ENCODE peak calls at places on chromosome 10, in nine cellular contexts. Q is left lung; W is tibial nerve; L is stimulated activated naive CD4-positive, alpha-beta T cell treated with Interleukin-2 at 50 U/mL for 16 hours; G is MG63; X is fibroblast of lung; T is cardiac fibroblast; U is heart left ventricle; N is OCI-LY7. I is an unnamed sample.

GRCh38 chr10:130689743-130690626 is 553.8 kb downstream of the GLRX3 start:
- DNase-seq in Q (no peak), W (no peak), L (no peak), G (no peak), X (no peak), T (no peak), U (no peak), N (no peak), I (peak; percentile 21)

GRCh38 chr10:78382047-78382446 is 348.4 kb downstream of the RPS24 start:
- DNase-seq in Q (no peak), W (no peak), L (no peak), G (no peak), X (no peak), T (no peak), U (no peak), N (no peak), I (no peak)

GRCh38 chr10:32961892-32962369 is 3.9 kb upstream of the ITGB1 start:
- DNase-seq in Q (no peak), W (no peak), L (no peak), G (no peak), X (peak; percentile 94), T (peak; percentile 91), U (no peak), N (peak; percentile 58), I (no peak)

GRCh38 chr10:17438583-17438982 is 15.8 kb downstream of the ST8SIA6 start:
- DNase-seq in Q (no peak), W (no peak), L (no peak), G (no peak), X (no peak), T (no peak), U (no peak), N (no peak), I (no peak)

GRCh38 chr10:20582041-20582440 is 315.1 kb downstream of the NEBL start:
- DNase-seq in Q (no peak), W (no peak), L (no peak), G (no peak), X (no peak), T (no peak), U (no peak), N (no peak), I (no peak)

GRCh38 chr10:13346280-13346819 is 1.7 kb downstream of the SEPHS1 start:
- DNase-seq in Q (no peak), W (peak; percentile 48), L (no peak), G (peak; percentile 37), X (peak; percentile 66), T (peak; percentile 59), U (no peak), N (no peak), I (peak; percentile 53)

GRCh38 chr10:84665883-84666463 is 337.6 kb downstream of the CCSER2 start:
- DNase-seq in Q (no peak), W (no peak), L (no peak), G (peak; percentile 7), X (no peak), T (no peak), U (no peak), N (peak; percentile 49), I (peak; percentile 43)

GRCh38 chr10:63976538-63976937 is 455.3 kb downstream of the REEP3 start:
- DNase-seq in Q (no peak), W (peak; percentile 19), L (no peak), G (peak; percentile 14), X (peak; percentile 1), T (peak; percentile 27), U (no peak), N (peak; percentile 37), I (peak; percentile 82)

GRCh38 chr10:104868231-104868630 is 227.1 kb downstream of the SORCS3 start:
- DNase-seq in Q (no peak), W (no peak), L (no peak), G (no peak), X (no peak), T (no peak), U (no peak), N (no peak), I (no peak)

GRCh38 chr10:89301231-89301630 is 615 bp upstream of the IFIT2 start:
- DNase-seq in Q (no peak), W (peak; percentile 51), L (no peak), G (no peak), X (peak; percentile 53), T (peak; percentile 69), U (no peak), N (peak; percentile 27), I (peak; percentile 38)

GRCh38 chr10:81876253-81876731 is 1.3 kb downstream of the NRG3 start:
- DNase-seq in Q (no peak), W (no peak), L (no peak), G (no peak), X (no peak), T (no peak), U (no peak), N (no peak), I (no peak)

GRCh38 chr10:14617125-14617524 is 157.6 kb downstream of the FAM107B start:
- DNase-seq in Q (no peak), W (no peak), L (no peak), G (no peak), X (no peak), T (no peak), U (no peak), N (peak; percentile 45), I (no peak)

GRCh38 chr10:71239946-71240795 is 27.8 kb downstream of the UNC5B start:
- DNase-seq in Q (no peak), W (no peak), L (no peak), G (no peak), X (no peak), T (no peak), U (no peak), N (peak; percentile 6), I (no peak)

GRCh38 chr10:124551755-124552154 is 90.1 kb downstream of the LHPP start:
- DNase-seq in Q (no peak), W (no peak), L (no peak), G (no peak), X (no peak), T (no peak), U (no peak), N (no peak), I (no peak)

GRCh38 chr10:97572214-97572989 is at the start of gene ANKRD2:
- DNase-seq in Q (peak; percentile 81), W (peak; percentile 76), L (no peak), G (peak; percentile 63), X (peak; percentile 64), T (peak; percentile 85), U (peak; percentile 85), N (peak; percentile 74), I (peak; percentile 84)

GRCh38 chr10:47043928-47044544 is 132.8 kb downstream of the PTPN20 start:
- DNase-seq in Q (peak; percentile 26), W (no peak), L (no peak), G (no peak), X (no peak), T (no peak), U (no peak), N (no peak), I (peak; percentile 29)

GRCh38 chr10:110978204-110978603 is 58.8 kb downstream of the SHOC2 start:
- DNase-seq in Q (no peak), W (no peak), L (no peak), G (no peak), X (peak; percentile 67), T (no peak), U (no peak), N (no peak), I (no peak)

GRCh38 chr10:74094231-74094630 is 56.4 kb downstream of the AP3M1 start:
- DNase-seq in Q (no peak), W (no peak), L (no peak), G (no peak), X (no peak), T (no peak), U (no peak), N (no peak), I (no peak)

GRCh38 chr10:68628576-68629127 is 68.5 kb downstream of the TET1 start:
- DNase-seq in Q (no peak), W (no peak), L (no peak), G (no peak), X (peak; percentile 42), T (peak; percentile 48), U (no peak), N (peak; percentile 12), I (no peak)

GRCh38 chr10:24891823-24892222 is 60.6 kb downstream of the PRTFDC1 start:
- DNase-seq in Q (no peak), W (no peak), L (no peak), G (no peak), X (peak; percentile 87), T (peak; percentile 59), U (no peak), N (no peak), I (no peak)

I was measured in testis.